ENCODE peak calls at places on chromosomes 5 and 9, in five cellular contexts. V is epithelial cell of proximal tubule, F is heart left ventricle, X is GM12891, W is NCI-H524 treated with DMSO at 0.1 percent for 48 hours. U is an unnamed sample.

GRCh38 chr9:30575691-30576090 is 1808.8 kb upstream of the ACO1 start:
- DNase-seq in V (no peak), F (no peak), X (no peak), W (no peak), U (no peak)

GRCh38 chr5:74945561-74946165 is 79.5 kb upstream of the FAM169A start:
- DNase-seq in V (no peak), F (no peak), X (no peak), W (no peak), U (no peak)

GRCh38 chr9:128587453-128587852 is 35.1 kb downstream of the SPTAN1 start:
- DNase-seq in V (no peak), F (no peak), X (no peak), W (no peak), U (no peak)

GRCh38 chr9:129569506-129570449 is 51.1 kb downstream of the C9orf50 start:
- DNase-seq in V (no peak), F (no peak), X (no peak), W (no peak), U (no peak)

GRCh38 chr5:80399553-80400239 is 8.2 kb upstream of the ZFYVE16 start:
- DNase-seq in V (no peak), F (no peak), X (no peak), W (no peak), U (no peak)

GRCh38 chr9:138040446-138041430 is 163.2 kb downstream of the CACNA1B start:
- DNase-seq in V (no peak), F (no peak), X (no peak), W (no peak), U (no peak)

GRCh38 chr9:119938871-119939270 is 569.6 kb upstream of the BRINP1 start:
- DNase-seq in V (no peak), F (no peak), X (no peak), W (no peak), U (no peak)

GRCh38 chr9:72524820-72525539 is 3.6 kb downstream of the TMC1 start:
- DNase-seq in V (peak; percentile 100), F (peak; percentile 54), X (no peak), W (no peak), U (peak; percentile 17)

GRCh38 chr5:517535-518100 is 6.6 kb downstream of the SLC9A3 start:
- DNase-seq in V (no peak), F (no peak), X (no peak), W (no peak), U (no peak)

GRCh38 chr5:150545246-150545645 is 37.3 kb downstream of the NDST1 start:
- DNase-seq in V (no peak), F (no peak), X (no peak), W (no peak), U (no peak)

GRCh38 chr5:177995691-177996595 is at the start of gene PROP1:
- DNase-seq in V (no peak), F (no peak), X (no peak), W (no peak), U (no peak)

GRCh38 chr9:110738982-110739381 is 70.4 kb downstream of the MUSK start:
- DNase-seq in V (no peak), F (no peak), X (no peak), W (no peak), U (no peak)

GRCh38 chr5:53779541-53779981 is 219.1 kb downstream of the NDUFS4 start:
- DNase-seq in V (peak; percentile 52), F (peak; percentile 54), X (no peak), W (no peak), U (no peak)

GRCh38 chr9:129172816-129173215 is 5.2 kb downstream of the IER5L start:
- DNase-seq in V (no peak), F (no peak), X (no peak), W (no peak), U (no peak)

GRCh38 chr9:447230-448025 is 232.8 kb downstream of the DOCK8 start:
- DNase-seq in V (peak; percentile 77), F (no peak), X (peak; percentile 18), W (no peak), U (no peak)

GRCh38 chr5:150107909-150108447 is 21.6 kb upstream of the CSF1R start:
- DNase-seq in V (no peak), F (no peak), X (no peak), W (no peak), U (no peak)

GRCh38 chr5:446864-447263 is 3.9 kb downstream of the EXOC3 start:
- DNase-seq in V (peak; percentile 9), F (no peak), X (no peak), W (no peak), U (no peak)

GRCh38 chr5:132663771-132664695 is 6.1 kb downstream of the IL13 start:
- DNase-seq in V (no peak), F (no peak), X (no peak), W (no peak), U (no peak)

GRCh38 chr5:128566170-128566569 is 28.1 kb upstream of the FBN2 start:
- DNase-seq in V (no peak), F (no peak), X (no peak), W (no peak), U (no peak)

GRCh38 chr9:88034964-88035363 is 60.6 kb upstream of the CDK20 start:
- DNase-seq in V (no peak), F (no peak), X (no peak), W (no peak), U (no peak)

U was measured in gastrocnemius medialis.